ENCODE peak calls at places on chromosomes 11 and 22, in seven cellular contexts. B, E, V, J, K, A and W are unnamed samples.

GRCh38 chr11:35615911-35616900 is 2.1 kb upstream of the FJX1 start:
- DNase-seq in K (no peak), B (peak), J (no peak), E (no peak), V (peak), A (peak), W (peak)

GRCh38 chr22:32920032-32920628 is 118.6 kb downstream of the TIMP3 start:
- DNase-seq in A (peak), J (no peak), E (no peak), B (peak), V (no peak), K (no peak), W (no peak)

GRCh38 chr11:7486731-7487130 is 1.4 kb downstream of the OLFML1 start:
- DNase-seq in E (no peak), K (no peak), J (no peak), B (no peak), V (no peak), A (peak), W (no peak)

GRCh38 chr22:37925767-37926166 is 19.7 kb downstream of the MICALL1 start:
- DNase-seq in J (no peak), V (no peak), K (no peak), E (no peak), A (no peak), B (no peak), W (no peak)

GRCh38 chr11:134228625-134229024 is 4.2 kb downstream of the VPS26B start:
- DNase-seq in B (no peak), J (no peak), A (peak), V (no peak), E (no peak), K (no peak), W (no peak)

GRCh38 chr22:35467788-35468187 is 67.8 kb downstream of the MCM5 start:
- DNase-seq in K (no peak), J (no peak), E (no peak), A (peak), V (peak), B (peak), W (no peak)

GRCh38 chr11:18617688-18618340 is 16.3 kb downstream of the SPTY2D1 start:
- DNase-seq in V (no peak), E (no peak), B (peak), K (no peak), A (no peak), J (no peak), W (no peak)

GRCh38 chr11:119066481-119066880 is 1.1 kb upstream of the VPS11 start:
- DNase-seq in J (no peak), K (no peak), B (peak), V (no peak), E (no peak), A (no peak), W (no peak)

GRCh38 chr22:42283288-42284229 is 13.1 kb upstream of the TCF20 start:
- DNase-seq in J (no peak), V (no peak), E (no peak), A (peak), B (no peak), K (peak), W (no peak)

GRCh38 chr22:41974691-41975290 is 5.5 kb downstream of the SEPTIN3 start:
- DNase-seq in B (no peak), A (no peak), J (no peak), K (no peak), E (no peak), V (no peak), W (no peak)

GRCh38 chr11:113273720-113274119 is 40.7 kb upstream of the TTC12 start:
- DNase-seq in A (no peak), E (no peak), B (no peak), J (no peak), K (no peak), V (no peak), W (no peak)

GRCh38 chr11:18065572-18065971 is 19.5 kb upstream of the TPH1 start:
- DNase-seq in K (no peak), J (no peak), V (no peak), B (no peak), A (no peak), E (no peak), W (no peak)

GRCh38 chr11:77047007-77047927 is 13.1 kb downstream of the B3GNT6 start:
- DNase-seq in A (peak), J (peak), B (peak), V (peak), E (peak), K (peak), W (peak)

GRCh38 chr11:88523362-88524028 is 186.0 kb upstream of the CTSC start:
- DNase-seq in B (peak), A (no peak), E (no peak), J (no peak), K (no peak), V (peak), W (no peak)

GRCh38 chr11:64060861-64061444 is 25.2 kb downstream of the FLRT1 start:
- DNase-seq in A (peak), E (peak), V (peak), J (no peak), K (peak), B (peak), W (no peak)

GRCh38 chr11:101482556-101483124 is 101.2 kb downstream of the TRPC6 start:
- DNase-seq in J (no peak), A (no peak), B (peak), K (no peak), E (no peak), V (no peak), W (no peak)

GRCh38 chr11:9158898-9159391 is 67.5 kb upstream of the SCUBE2 start:
- DNase-seq in E (no peak), V (peak), B (peak), J (no peak), A (peak), K (no peak), W (no peak)

GRCh38 chr11:118621898-118622375 is 14.5 kb downstream of the PHLDB1 start:
- DNase-seq in A (no peak), J (no peak), V (no peak), K (no peak), B (no peak), E (no peak), W (no peak)

GRCh38 chr11:27497284-27497866 is 9.2 kb downstream of the LIN7C start:
- DNase-seq in V (peak), B (peak), J (no peak), E (no peak), A (no peak), K (no peak), W (no peak)

GRCh38 chr11:33723238-33723881 is 12.9 kb downstream of the CD59 start:
- DNase-seq in E (peak), B (peak), V (peak), A (peak), J (peak), K (no peak), W (no peak)

GRCh38 chr11:23013509-23013908 is 153.2 kb upstream of the CCDC179 start:
- DNase-seq in J (no peak), E (no peak), B (no peak), K (no peak), A (no peak), V (no peak), W (no peak)

GRCh38 chr11:66624450-66624849 is 8.0 kb downstream of the RBM14 start:
- DNase-seq in A (no peak), J (no peak), V (no peak), E (no peak), K (no peak), B (no peak), W (no peak)

GRCh38 chr11:79461144-79461543 is 20.3 kb upstream of the TENM4 start:
- DNase-seq in B (peak), V (peak), E (no peak), J (no peak), K (no peak), A (peak), W (no peak)